ENCODE peak calls at places on chromosomes 7 and 10, in eight cellular contexts. C is SK-MEL-5; G is left kidney; S is EL; M is ELR; H is fibroblast of the aortic adventitia; K is NCI-H774; N is stimulated activated CD8-positive, alpha-beta memory T cell treated with anti-CD3 and anti-CD28 coated beads, Interleukin-12 subunit alpha, Interleukin-12 subunit beta, amount 100 ng/mL, for 1 hour. Y is an unnamed sample.

GRCh38 chr7:70037171-70037933 is 439.1 kb downstream of the AUTS2 start:
- DNase-seq in K (no peak), H (peak; percentile 47), M (no peak), C (no peak), N (no peak), S (no peak), G (no peak), Y (no peak)

GRCh38 chr7:75813084-75813483 is 522 bp downstream of the CCL24 start:
- DNase-seq in C (no peak), K (no peak), M (peak; percentile 34), S (peak; percentile 10), H (peak; percentile 11), G (no peak), N (no peak), Y (no peak)

GRCh38 chr10:22712246-22712958 is 2.0 kb downstream of the PIP4K2A start:
- DNase-seq in G (no peak), H (peak; percentile 69), M (peak; percentile 43), N (no peak), S (peak; percentile 46), C (no peak), K (no peak), Y (no peak)

GRCh38 chr7:7521259-7521658 is 14.4 kb downstream of the COL28A1 start:
- DNase-seq in S (no peak), C (peak; percentile 41), N (no peak), H (no peak), G (no peak), M (no peak), K (no peak), Y (no peak)

GRCh38 chr7:43318188-43318587 is 205.7 kb downstream of the HECW1 start:
- DNase-seq in K (no peak), S (no peak), N (no peak), M (no peak), C (no peak), H (peak; percentile 7), G (no peak), Y (no peak)

GRCh38 chr10:30819306-30820190 is 190.0 kb upstream of the LYZL2 start:
- DNase-seq in K (no peak), H (peak; percentile 91), G (no peak), M (peak; percentile 45), C (no peak), S (peak; percentile 68), N (no peak), Y (no peak)

GRCh38 chr7:158811461-158811860 is 17.8 kb downstream of the ESYT2 start:
- DNase-seq in C (no peak), K (no peak), H (peak; percentile 68), M (peak; percentile 22), S (peak; percentile 20), N (peak; percentile 31), G (no peak), Y (no peak)

GRCh38 chr7:129452589-129453231 is 18.5 kb downstream of the STRIP2 start:
- DNase-seq in M (peak; percentile 10), N (no peak), C (no peak), K (no peak), S (no peak), H (no peak), G (no peak), Y (no peak)

GRCh38 chr7:107473975-107474598 is 4.2 kb downstream of the GPR22 start:
- DNase-seq in H (no peak), N (no peak), S (no peak), G (no peak), M (no peak), K (no peak), C (no peak), Y (no peak)

GRCh38 chr7:2474813-2475677 is 1.2 kb downstream of the GRIFIN start:
- DNase-seq in S (no peak), H (no peak), K (no peak), G (no peak), M (no peak), C (no peak), N (no peak), Y (no peak)

GRCh38 chr10:95605163-95605562 is 44.0 kb upstream of the SORBS1 start:
- DNase-seq in H (no peak), S (no peak), C (no peak), K (no peak), G (peak; percentile 53), M (no peak), N (no peak), Y (no peak)

GRCh38 chr10:119315128-119316001 is 108.0 kb downstream of the GRK5 start:
- DNase-seq in H (peak; percentile 89), K (no peak), S (peak; percentile 94), C (no peak), G (peak; percentile 86), N (peak; percentile 57), M (peak; percentile 95), Y (peak; percentile 82)

GRCh38 chr7:142927085-142927745 is 6.3 kb downstream of the TRPV5 start:
- DNase-seq in H (no peak), G (no peak), M (no peak), K (no peak), C (no peak), N (no peak), S (no peak), Y (no peak)

GRCh38 chr7:35723011-35723410 is 28.1 kb upstream of the HERPUD2 start:
- DNase-seq in N (no peak), K (no peak), C (peak; percentile 25), S (peak; percentile 48), H (no peak), G (no peak), M (peak; percentile 81), Y (no peak)

GRCh38 chr10:118621304-118621942 is 26.0 kb upstream of the PRLHR start:
- DNase-seq in K (no peak), S (peak; percentile 6), C (peak; percentile 30), H (no peak), G (peak; percentile 21), N (no peak), M (no peak), Y (no peak)

GRCh38 chr7:76003351-76003750 is 9.0 kb upstream of the TMEM120A start:
- DNase-seq in N (no peak), G (no peak), S (no peak), M (no peak), K (no peak), C (no peak), H (no peak), Y (no peak)

GRCh38 chr7:24965831-24966708 is 13.9 kb downstream of the OSBPL3 start:
- DNase-seq in G (peak; percentile 80), C (no peak), S (no peak), H (no peak), M (no peak), N (no peak), K (no peak), Y (peak; percentile 52)

GRCh38 chr7:139071683-139072082 is 35.8 kb upstream of the ZC3HAV1L start:
- DNase-seq in C (no peak), K (no peak), N (no peak), S (no peak), G (no peak), H (no peak), M (no peak), Y (no peak)

GRCh38 chr7:133052357-133052756 is 29.5 kb downstream of the CHCHD3 start:
- DNase-seq in H (no peak), G (no peak), M (peak; percentile 47), S (peak; percentile 27), N (no peak), K (no peak), C (peak; percentile 24), Y (no peak)

GRCh38 chr7:130227883-130228575 is 20.4 kb downstream of the SSMEM1 start:
- DNase-seq in H (no peak), N (no peak), S (no peak), M (no peak), C (peak; percentile 86), K (no peak), G (peak; percentile 43), Y (no peak)

GRCh38 chr10:6240254-6240653 is 37.5 kb downstream of the PFKFB3 start:
- DNase-seq in H (no peak), C (no peak), N (no peak), S (no peak), G (no peak), M (no peak), K (no peak), Y (no peak)

GRCh38 chr10:102150970-102151773 is 1.0 kb upstream of the NOLC1 start:
- DNase-seq in H (peak; percentile 90), G (no peak), C (no peak), K (no peak), S (peak; percentile 88), N (no peak), M (peak; percentile 94), Y (peak; percentile 75)

GRCh38 chr7:74474271-74474865 is 20.7 kb downstream of the GTF2IRD1 start:
- DNase-seq in M (peak; percentile 55), C (no peak), K (no peak), G (no peak), S (peak; percentile 48), N (no peak), H (no peak), Y (no peak)

GRCh38 chr10:67648613-67649229 is 47.3 kb downstream of the CTNNA3 start:
- DNase-seq in C (no peak), K (no peak), M (no peak), G (no peak), N (no peak), S (no peak), H (no peak), Y (no peak)

GRCh38 chr7:146626912-146627311 is 510.3 kb downstream of the CNTNAP2 start:
- DNase-seq in K (no peak), H (no peak), C (no peak), G (no peak), S (no peak), N (no peak), M (no peak), Y (no peak)

GRCh38 chr10:97713351-97713827 is at the start of gene MARVELD1:
- DNase-seq in C (peak; percentile 71), N (no peak), H (peak; percentile 84), S (peak; percentile 93), M (peak; percentile 82), K (no peak), G (peak; percentile 97), Y (peak; percentile 42)

GRCh38 chr10:87642486-87642885 is 17.2 kb upstream of the PAPSS2 start:
- DNase-seq in G (no peak), K (no peak), N (no peak), H (no peak), M (no peak), C (no peak), S (no peak), Y (no peak)

GRCh38 chr7:137996386-137996851 is 5.5 kb downstream of the CREB3L2 start:
- DNase-seq in S (peak; percentile 71), G (no peak), C (no peak), K (no peak), M (peak; percentile 53), N (no peak), H (peak; percentile 73), Y (peak; percentile 91)

GRCh38 chr7:73520673-73521635 is 1.1 kb downstream of the BAZ1B start:
- DNase-seq in H (peak; percentile 59), G (peak; percentile 54), K (no peak), S (peak; percentile 26), C (peak; percentile 43), N (no peak), M (peak; percentile 45), Y (peak; percentile 29)

GRCh38 chr7:35012155-35012554 is 25.1 kb downstream of the DPY19L1 start:
- DNase-seq in H (no peak), N (no peak), M (no peak), G (no peak), S (no peak), C (no peak), K (no peak), Y (no peak)

Y was measured in dermis blood vessel endothelial cell.